ENCODE peak calls at places on chromosomes 12 and 14, in nine cellular contexts. Z is HCEC 1CT, U is AG09319, A is AML-193, M is upper lobe of right lung, R is neural crest cell, H is mesenchymal stem cell, S is WTC11, P is fibroblast of the aortic adventitia. I is an unnamed sample.

GRCh38 chr12:9868951-9869306 is 225 bp downstream of the CLEC2B start:
- DNase-seq in Z (no peak), U (no peak), A (no peak), M (no peak), R (no peak), H (no peak), S (no peak), P (no peak), I (no peak)

GRCh38 chr14:68691031-68691864 is 101.6 kb downstream of the ZFP36L1 start:
- DNase-seq in Z (no peak), U (no peak), A (no peak), M (peak), R (peak), H (no peak), S (peak), P (no peak), I (no peak)

GRCh38 chr12:3207858-3208257 is 130.7 kb downstream of the TSPAN9 start:
- DNase-seq in Z (no peak), U (no peak), A (no peak), M (no peak), R (no peak), H (no peak), S (peak), P (no peak), I (no peak)

GRCh38 chr14:68084256-68084655 is 264.7 kb downstream of the RAD51B start:
- DNase-seq in Z (peak), U (no peak), A (no peak), M (no peak), R (no peak), H (peak), S (no peak), P (peak), I (peak)

GRCh38 chr12:131920902-131921840 is 7.9 kb upstream of the PUS1 start:
- DNase-seq in Z (no peak), U (no peak), A (no peak), M (peak), R (no peak), H (no peak), S (no peak), P (no peak), I (no peak)

GRCh38 chr12:112916270-112916669 is 9.5 kb downstream of the OAS1 start:
- DNase-seq in Z (no peak), U (no peak), A (no peak), M (no peak), R (no peak), H (no peak), S (no peak), P (no peak), I (no peak)

GRCh38 chr12:119528241-119528640 is 65.3 kb upstream of the TMEM233 start:
- DNase-seq in Z (no peak), U (no peak), A (peak), M (no peak), R (no peak), H (no peak), S (no peak), P (peak), I (peak)

GRCh38 chr14:24734917-24735500 is 101.0 kb upstream of the GZMB start:
- DNase-seq in Z (peak), U (peak), A (peak), M (no peak), R (peak), H (peak), S (peak), P (peak), I (peak)

GRCh38 chr12:52052471-52053186 is 1.4 kb downstream of the NR4A1 start:
- DNase-seq in Z (no peak), U (no peak), A (no peak), M (no peak), R (no peak), H (no peak), S (no peak), P (peak), I (no peak)

GRCh38 chr12:57461326-57461903 is 1.8 kb downstream of the GLI1 start:
- DNase-seq in Z (peak), U (no peak), A (no peak), M (peak), R (peak), H (peak), S (peak), P (peak), I (no peak)

GRCh38 chr12:49939707-49940106 is 10.8 kb upstream of the AQP2 start:
- DNase-seq in Z (no peak), U (no peak), A (no peak), M (peak), R (no peak), H (no peak), S (no peak), P (no peak), I (no peak)

GRCh38 chr14:101292448-101292847 is 268.8 kb upstream of the DIO3 start:
- DNase-seq in Z (no peak), U (no peak), A (no peak), M (no peak), R (no peak), H (no peak), S (no peak), P (no peak), I (no peak)

GRCh38 chr14:68535404-68536024 is 257.4 kb downstream of the ZFP36L1 start:
- DNase-seq in Z (peak), U (peak), A (no peak), M (no peak), R (no peak), H (peak), S (no peak), P (peak), I (peak)

GRCh38 chr12:3600039-3600720 is 109.2 kb downstream of the PRMT8 start:
- DNase-seq in Z (no peak), U (no peak), A (no peak), M (no peak), R (no peak), H (no peak), S (no peak), P (no peak), I (no peak)

GRCh38 chr12:89951050-89951693 is 242.5 kb upstream of the ATP2B1 start:
- DNase-seq in Z (peak), U (no peak), A (no peak), M (no peak), R (no peak), H (peak), S (no peak), P (peak), I (peak)